ENCODE peak calls at places on chromosomes 4 and X, in seven cellular contexts. One of them, this sample, is unnamed.

GRCh38 chr4:37594095-37594494 is 92.1 kb downstream of the RELL1 start:
- DNase-seq in left ventricle myocardium inferior: no peak
- DNase-seq in IMR-90: no peak
- DNase-seq in A549: no peak
- DNase-seq in sigmoid colon: no peak
- DNase-seq in cardiac fibroblast: no peak
- DNase-seq in astrocyte of the spinal cord: no peak
- DNase-seq in this sample: no peak

GRCh38 chrX:12007881-12008280 is 130.4 kb upstream of the FRMPD4 start:
- DNase-seq in sigmoid colon: no peak
- DNase-seq in astrocyte of the spinal cord: peak; percentile 79
- DNase-seq in A549: peak; percentile 17
- DNase-seq in cardiac fibroblast: peak; percentile 86
- DNase-seq in IMR-90: peak; percentile 84
- DNase-seq in left ventricle myocardium inferior: no peak
- DNase-seq in this sample: no peak

GRCh38 chrX:3540105-3540504 is 173.3 kb downstream of the PRKX start:
- DNase-seq in A549: no peak
- DNase-seq in sigmoid colon: no peak
- DNase-seq in left ventricle myocardium inferior: no peak
- DNase-seq in astrocyte of the spinal cord: no peak
- DNase-seq in IMR-90: no peak
- DNase-seq in cardiac fibroblast: no peak
- DNase-seq in this sample: no peak

GRCh38 chr4:102562995-102563394 is 61.8 kb downstream of the NFKB1 start:
- DNase-seq in IMR-90: peak; percentile 48
- DNase-seq in left ventricle myocardium inferior: no peak
- DNase-seq in cardiac fibroblast: peak; percentile 43
- DNase-seq in A549: no peak
- DNase-seq in sigmoid colon: no peak
- DNase-seq in astrocyte of the spinal cord: peak; percentile 29
- DNase-seq in this sample: no peak

GRCh38 chr4:101701551-101701950 is 89.0 kb upstream of the BANK1 start:
- DNase-seq in A549: no peak
- DNase-seq in cardiac fibroblast: no peak
- DNase-seq in IMR-90: no peak
- DNase-seq in left ventricle myocardium inferior: no peak
- DNase-seq in astrocyte of the spinal cord: no peak
- DNase-seq in sigmoid colon: no peak
- DNase-seq in this sample: no peak

GRCh38 chr4:104394409-104394813 is 100.3 kb downstream of the CXXC4 start:
- DNase-seq in astrocyte of the spinal cord: no peak
- DNase-seq in IMR-90: no peak
- DNase-seq in A549: no peak
- DNase-seq in left ventricle myocardium inferior: peak; percentile 11
- DNase-seq in sigmoid colon: no peak
- DNase-seq in cardiac fibroblast: no peak
- DNase-seq in this sample: no peak

GRCh38 chrX:42248226-42248625 is 324.9 kb upstream of the CASK start:
- DNase-seq in astrocyte of the spinal cord: no peak
- DNase-seq in left ventricle myocardium inferior: no peak
- DNase-seq in IMR-90: no peak
- DNase-seq in A549: no peak
- DNase-seq in cardiac fibroblast: no peak
- DNase-seq in sigmoid colon: no peak
- DNase-seq in this sample: no peak

GRCh38 chrX:139931646-139932076 is 1.2 kb downstream of the ATP11C start:
- DNase-seq in astrocyte of the spinal cord: no peak
- DNase-seq in cardiac fibroblast: no peak
- DNase-seq in A549: no peak
- DNase-seq in sigmoid colon: no peak
- DNase-seq in IMR-90: no peak
- DNase-seq in left ventricle myocardium inferior: no peak
- DNase-seq in this sample: no peak

GRCh38 chr4:168601899-168602298 is 105.0 kb downstream of the PALLD start:
- DNase-seq in astrocyte of the spinal cord: no peak
- DNase-seq in cardiac fibroblast: no peak
- DNase-seq in left ventricle myocardium inferior: no peak
- DNase-seq in IMR-90: no peak
- DNase-seq in sigmoid colon: no peak
- DNase-seq in A549: no peak
- DNase-seq in this sample: no peak

GRCh38 chr4:102817021-102817605 is 10.2 kb downstream of the UBE2D3 start:
- DNase-seq in left ventricle myocardium inferior: no peak
- DNase-seq in astrocyte of the spinal cord: no peak
- DNase-seq in IMR-90: no peak
- DNase-seq in sigmoid colon: no peak
- DNase-seq in A549: no peak
- DNase-seq in cardiac fibroblast: no peak
- DNase-seq in this sample: no peak

GRCh38 chr4:134762053-134762452 is 560.5 kb upstream of the PABPC4L start:
- DNase-seq in IMR-90: no peak
- DNase-seq in cardiac fibroblast: no peak
- DNase-seq in A549: no peak
- DNase-seq in left ventricle myocardium inferior: no peak
- DNase-seq in sigmoid colon: no peak
- DNase-seq in astrocyte of the spinal cord: no peak
- DNase-seq in this sample: no peak

GRCh38 chrX:13126785-13127184 is 82.4 kb upstream of the FAM9C start:
- DNase-seq in IMR-90: no peak
- DNase-seq in left ventricle myocardium inferior: no peak
- DNase-seq in astrocyte of the spinal cord: no peak
- DNase-seq in cardiac fibroblast: no peak
- DNase-seq in sigmoid colon: no peak
- DNase-seq in A549: no peak
- DNase-seq in this sample: no peak

GRCh38 chr4:56210397-56210796 is 176.9 kb downstream of the AASDH start:
- DNase-seq in cardiac fibroblast: no peak
- DNase-seq in sigmoid colon: no peak
- DNase-seq in A549: no peak
- DNase-seq in left ventricle myocardium inferior: no peak
- DNase-seq in astrocyte of the spinal cord: no peak
- DNase-seq in IMR-90: no peak
- DNase-seq in this sample: no peak

GRCh38 chrX:57900961-57901360 is 9.3 kb downstream of the ZXDA start:
- DNase-seq in sigmoid colon: no peak
- DNase-seq in cardiac fibroblast: peak; percentile 59
- DNase-seq in left ventricle myocardium inferior: no peak
- DNase-seq in A549: no peak
- DNase-seq in astrocyte of the spinal cord: peak; percentile 18
- DNase-seq in IMR-90: peak; percentile 21
- DNase-seq in this sample: no peak

GRCh38 chr4:136643416-136643815 is 888.9 kb downstream of the PCDH18 start:
- DNase-seq in astrocyte of the spinal cord: no peak
- DNase-seq in IMR-90: no peak
- DNase-seq in cardiac fibroblast: no peak
- DNase-seq in A549: no peak
- DNase-seq in sigmoid colon: no peak
- DNase-seq in left ventricle myocardium inferior: no peak
- DNase-seq in this sample: no peak

GRCh38 chr4:143026459-143027170 is 158.1 kb upstream of the USP38 start:
- DNase-seq in IMR-90: peak; percentile 7
- DNase-seq in sigmoid colon: no peak
- DNase-seq in astrocyte of the spinal cord: no peak
- DNase-seq in left ventricle myocardium inferior: no peak
- DNase-seq in cardiac fibroblast: peak; percentile 18
- DNase-seq in A549: no peak
- DNase-seq in this sample: no peak

GRCh38 chr4:7159923-7160322 is 32.4 kb upstream of the SORCS2 start:
- DNase-seq in left ventricle myocardium inferior: no peak
- DNase-seq in sigmoid colon: no peak
- DNase-seq in IMR-90: no peak
- DNase-seq in A549: no peak
- DNase-seq in cardiac fibroblast: no peak
- DNase-seq in astrocyte of the spinal cord: no peak
- DNase-seq in this sample: peak; percentile 52

GRCh38 chr4:126756050-126756809 is 876.5 kb upstream of the INTU start:
- DNase-seq in left ventricle myocardium inferior: no peak
- DNase-seq in cardiac fibroblast: no peak
- DNase-seq in sigmoid colon: no peak
- DNase-seq in IMR-90: no peak
- DNase-seq in A549: no peak
- DNase-seq in astrocyte of the spinal cord: no peak
- DNase-seq in this sample: no peak

GRCh38 chrX:37958493-37959211 is 47.7 kb upstream of the SYTL5 start:
- DNase-seq in astrocyte of the spinal cord: peak; percentile 56
- DNase-seq in IMR-90: peak; percentile 1
- DNase-seq in sigmoid colon: no peak
- DNase-seq in A549: no peak
- DNase-seq in cardiac fibroblast: peak; percentile 6
- DNase-seq in left ventricle myocardium inferior: no peak
- DNase-seq in this sample: no peak

GRCh38 chr4:82799006-82799881 is 648 bp upstream of the SCD5 start:
- DNase-seq in left ventricle myocardium inferior: no peak
- DNase-seq in astrocyte of the spinal cord: no peak
- DNase-seq in cardiac fibroblast: no peak
- DNase-seq in sigmoid colon: no peak
- DNase-seq in A549: no peak
- DNase-seq in IMR-90: no peak
- DNase-seq in this sample: no peak

GRCh38 chr4:118849867-118850812 is 14.2 kb upstream of the SEC24D start:
- DNase-seq in left ventricle myocardium inferior: no peak
- DNase-seq in sigmoid colon: no peak
- DNase-seq in A549: no peak
- DNase-seq in astrocyte of the spinal cord: peak; percentile 34
- DNase-seq in cardiac fibroblast: peak; percentile 32
- DNase-seq in IMR-90: peak; percentile 14
- DNase-seq in this sample: no peak

GRCh38 chrX:87475793-87476192 is 41.8 kb upstream of the KLHL4 start:
- DNase-seq in IMR-90: no peak
- DNase-seq in cardiac fibroblast: no peak
- DNase-seq in astrocyte of the spinal cord: no peak
- DNase-seq in sigmoid colon: no peak
- DNase-seq in A549: no peak
- DNase-seq in left ventricle myocardium inferior: no peak
- DNase-seq in this sample: no peak

GRCh38 chr4:39548425-39549067 is 21.3 kb upstream of the UGDH start:
- DNase-seq in cardiac fibroblast: peak; percentile 41
- DNase-seq in IMR-90: peak; percentile 45
- DNase-seq in A549: no peak
- DNase-seq in sigmoid colon: no peak
- DNase-seq in left ventricle myocardium inferior: no peak
- DNase-seq in astrocyte of the spinal cord: peak; percentile 22
- DNase-seq in this sample: no peak

GRCh38 chrX:100636321-100636991 is at the start of gene TSPAN6:
- DNase-seq in A549: peak; percentile 87
- DNase-seq in cardiac fibroblast: peak; percentile 90
- DNase-seq in left ventricle myocardium inferior: peak; percentile 80
- DNase-seq in astrocyte of the spinal cord: peak; percentile 89
- DNase-seq in sigmoid colon: peak; percentile 84
- DNase-seq in IMR-90: peak; percentile 84
- DNase-seq in this sample: peak; percentile 75

GRCh38 chr4:183096276-183096965 is 2.6 kb upstream of the WWC2 start:
- DNase-seq in left ventricle myocardium inferior: no peak
- DNase-seq in cardiac fibroblast: no peak
- DNase-seq in astrocyte of the spinal cord: no peak
- DNase-seq in sigmoid colon: no peak
- DNase-seq in A549: no peak
- DNase-seq in IMR-90: no peak
- DNase-seq in this sample: no peak
- H3K4me3 ChIP-seq in left ventricle myocardium inferior: no peak overlapping the region
- H3K4me3 ChIP-seq in cardiac fibroblast: no peak overlapping the region
- H3K4me3 ChIP-seq in astrocyte of the spinal cord: no peak overlapping the region
- H3K4me3 ChIP-seq in sigmoid colon: no peak overlapping the region
- H3K4me3 ChIP-seq in A549: no peak overlapping the region
- H3K4me3 ChIP-seq in IMR-90: no peak overlapping the region
- H3K4me3 ChIP-seq in this sample: no peak overlapping the region

GRCh38 chr4:42309571-42310260 is 87.6 kb upstream of the SHISA3 start:
- DNase-seq in A549: no peak
- DNase-seq in IMR-90: no peak
- DNase-seq in sigmoid colon: no peak
- DNase-seq in left ventricle myocardium inferior: no peak
- DNase-seq in cardiac fibroblast: no peak
- DNase-seq in astrocyte of the spinal cord: no peak
- DNase-seq in this sample: no peak
- H3K4me3 ChIP-seq in A549: no peak overlapping the region
- H3K4me3 ChIP-seq in IMR-90: no peak overlapping the region
- H3K4me3 ChIP-seq in sigmoid colon: no peak overlapping the region
- H3K4me3 ChIP-seq in left ventricle myocardium inferior: no peak overlapping the region
- H3K4me3 ChIP-seq in cardiac fibroblast: no peak overlapping the region
- H3K4me3 ChIP-seq in astrocyte of the spinal cord: no peak overlapping the region
- H3K4me3 ChIP-seq in this sample: no peak overlapping the region

GRCh38 chrX:73863852-73864251 is 300.9 kb downstream of the CHIC1 start:
- DNase-seq in astrocyte of the spinal cord: no peak
- DNase-seq in left ventricle myocardium inferior: no peak
- DNase-seq in cardiac fibroblast: no peak
- DNase-seq in A549: no peak
- DNase-seq in IMR-90: no peak
- DNase-seq in sigmoid colon: no peak
- DNase-seq in this sample: no peak
- H3K4me3 ChIP-seq in astrocyte of the spinal cord: no peak overlapping the region
- H3K4me3 ChIP-seq in left ventricle myocardium inferior: no peak overlapping the region
- H3K4me3 ChIP-seq in cardiac fibroblast: no peak overlapping the region
- H3K4me3 ChIP-seq in A549: no peak overlapping the region
- H3K4me3 ChIP-seq in IMR-90: no peak overlapping the region
- H3K4me3 ChIP-seq in sigmoid colon: no peak overlapping the region
- H3K4me3 ChIP-seq in this sample: no peak overlapping the region

GRCh38 chrX:71184092-71184491 is 38.9 kb upstream of the GJB1 start:
- DNase-seq in A549: no peak
- DNase-seq in astrocyte of the spinal cord: no peak
- DNase-seq in left ventricle myocardium inferior: no peak
- DNase-seq in sigmoid colon: no peak
- DNase-seq in cardiac fibroblast: no peak
- DNase-seq in IMR-90: no peak
- DNase-seq in this sample: no peak

GRCh38 chrX:71183341-71183740 is 38.7 kb downstream of the NLGN3 start:
- DNase-seq in A549: no peak
- DNase-seq in cardiac fibroblast: no peak
- DNase-seq in astrocyte of the spinal cord: no peak
- DNase-seq in sigmoid colon: no peak
- DNase-seq in left ventricle myocardium inferior: no peak
- DNase-seq in IMR-90: no peak
- DNase-seq in this sample: no peak

GRCh38 chrX:71181910-71182799 is 37.5 kb downstream of the NLGN3 start:
- DNase-seq in IMR-90: peak; percentile 96
- DNase-seq in sigmoid colon: peak; percentile 94
- DNase-seq in left ventricle myocardium inferior: peak; percentile 76
- DNase-seq in A549: peak; percentile 85
- DNase-seq in cardiac fibroblast: peak; percentile 97
- DNase-seq in astrocyte of the spinal cord: peak; percentile 95
- DNase-seq in this sample: peak; percentile 89

GRCh38 chrX:71178908-71179307 is 34.3 kb downstream of the NLGN3 start:
- DNase-seq in IMR-90: peak; percentile 69
- DNase-seq in left ventricle myocardium inferior: no peak
- DNase-seq in A549: peak; percentile 36
- DNase-seq in astrocyte of the spinal cord: peak; percentile 66
- DNase-seq in cardiac fibroblast: peak; percentile 76
- DNase-seq in sigmoid colon: peak; percentile 78
- DNase-seq in this sample: peak; percentile 33

DNA sequence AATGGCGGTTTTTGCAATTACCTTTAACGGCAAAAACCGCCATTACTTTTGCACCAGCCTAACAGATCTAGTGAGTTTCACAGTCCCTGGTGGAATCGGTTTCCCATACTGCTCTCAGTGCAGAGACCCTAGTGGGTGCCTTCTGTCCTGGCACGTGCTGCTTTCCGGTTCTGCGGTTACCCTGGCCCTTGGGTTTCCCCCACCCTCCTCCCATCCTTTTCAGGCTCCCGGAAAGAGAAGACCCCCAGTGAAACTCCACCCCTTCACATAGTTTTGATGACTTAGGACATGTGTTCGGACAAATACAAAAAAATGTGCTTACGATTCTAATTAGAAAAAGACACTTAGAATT is 36.9 kb downstream of the NLGN3 start:
- DNase-seq in cardiac fibroblast: peak; percentile 1
- DNase-seq in astrocyte of the spinal cord: no peak
- DNase-seq in sigmoid colon: no peak
- DNase-seq in left ventricle myocardium inferior: no peak
- DNase-seq in IMR-90: no peak
- DNase-seq in A549: no peak
- DNase-seq in this sample: no peak
- H3K4me3 ChIP-seq in cardiac fibroblast: peak overlapping the region; percentile 52
- H3K4me3 ChIP-seq in astrocyte of the spinal cord: peak overlapping the region; percentile 48
- H3K4me3 ChIP-seq in sigmoid colon: peak overlapping the region; percentile 47
- H3K4me3 ChIP-seq in left ventricle myocardium inferior: peak overlapping the region; percentile 67
- H3K4me3 ChIP-seq in IMR-90: peak overlapping the region; percentile 41
- H3K4me3 ChIP-seq in A549: peak overlapping the region; percentile 51
- H3K4me3 ChIP-seq in this sample: no peak overlapping the region

This sample was measured in pancreas.